ENCODE peak calls at places on chromosomes 1 and 21, in four cellular contexts. C, K, E and H are unnamed samples.

GRCh38 chr1:110060034-110060661 is 10.3 kb downstream of the ALX3 start:
- DNase-seq in K (peak), E (peak), C (no peak), H (no peak)

GRCh38 chr1:237227507-237227906 is 185.5 kb downstream of the RYR2 start:
- DNase-seq in K (no peak), C (no peak), E (no peak), H (no peak)

GRCh38 chr21:42864286-42864685 is 15.1 kb downstream of the WDR4 start:
- DNase-seq in K (no peak), C (no peak), E (no peak), H (no peak)

GRCh38 chr1:203607169-203607873 is 19.3 kb upstream of the ATP2B4 start:
- DNase-seq in K (no peak), E (peak), C (no peak), H (no peak)

GRCh38 chr1:111768625-111769024 is 12.9 kb downstream of the DDX20 start:
- DNase-seq in K (no peak), C (no peak), E (no peak), H (no peak)

GRCh38 chr1:26031196-26031902 is 9.8 kb downstream of the EXTL1 start:
- DNase-seq in E (no peak), K (no peak), C (no peak), H (no peak)

GRCh38 chr1:19361231-19362147 is 49.4 kb downstream of the SLC66A1 start:
- DNase-seq in E (no peak), K (no peak), C (no peak), H (no peak)

GRCh38 chr1:3409737-3410434 is 44.6 kb upstream of the ARHGEF16 start:
- DNase-seq in E (peak), K (no peak), C (no peak), H (no peak)

GRCh38 chr1:232904131-232904530 is 46.3 kb upstream of the NTPCR start:
- DNase-seq in K (no peak), E (no peak), C (no peak), H (no peak)

GRCh38 chr21:16821588-16821987 is 691.3 kb upstream of the CXADR start:
- DNase-seq in K (no peak), C (no peak), E (no peak), H (no peak)

GRCh38 chr1:200901796-200902444 is 7.2 kb downstream of the INAVA start:
- DNase-seq in C (no peak), K (no peak), E (no peak), H (no peak)

GRCh38 chr1:244705268-244706234 is 52.6 kb downstream of the DESI2 start:
- DNase-seq in E (no peak), K (no peak), C (no peak), H (no peak)

GRCh38 chr1:210597555-210598134 is 268.9 kb downstream of the HHAT start:
- DNase-seq in K (no peak), E (no peak), C (no peak), H (no peak)

GRCh38 chr1:54803761-54804470 is 2.8 kb upstream of the TTC22 start:
- DNase-seq in K (no peak), E (peak), C (no peak), H (no peak)

GRCh38 chr21:36491191-36491916 is 11.4 kb upstream of the CLDN14 start:
- DNase-seq in K (no peak), E (no peak), C (no peak), H (no peak)